ENCODE peak calls at places on chromosomes 12 and 14, in eight cellular contexts. F is right cardiac atrium; E is stimulated activated CD8-positive, alpha-beta memory T cell treated with anti-CD3 and anti-CD28 coated beads, Interleukin-12 subunit alpha, Interleukin-12 subunit beta, amount 100 ng/mL, for 1 hour; J is psoas muscle; U is posterior cingulate gyrus; Y is NCI-H1105; O is WTC11; B is activated naive CD4-positive, alpha-beta T cell. I is an unnamed sample.

GRCh38 chr12:104895405-104895804 is 62.7 kb downstream of the SLC41A2 start:
- DNase-seq in F (no peak), U (no peak), B (no peak), Y (no peak), E (no peak), O (no peak), J (no peak), I (no peak)

GRCh38 chr12:57319678-57320469 is 68.9 kb upstream of the STAC3 start:
- DNase-seq in B (no peak), O (no peak), E (no peak), J (no peak), Y (no peak), F (peak), U (no peak), I (no peak)

GRCh38 chr12:122072031-122072970 is 6.3 kb upstream of the MLXIP start:
- DNase-seq in F (peak), B (no peak), J (peak), O (no peak), E (no peak), Y (no peak), U (no peak), I (peak)

GRCh38 chr12:21330682-21331253 is 3.9 kb downstream of the SLCO1A2 start:
- DNase-seq in O (no peak), U (no peak), J (no peak), F (no peak), B (no peak), Y (no peak), E (no peak), I (no peak)

GRCh38 chr14:56145181-56145580 is 27.0 kb downstream of the PELI2 start:
- DNase-seq in E (no peak), U (no peak), J (no peak), B (no peak), O (no peak), Y (no peak), F (peak), I (no peak)

GRCh38 chr12:103773109-103773905 is 67.7 kb downstream of the NT5DC3 start:
- DNase-seq in E (no peak), Y (no peak), F (no peak), B (no peak), J (no peak), U (no peak), O (no peak), I (no peak)

GRCh38 chr12:59708484-59708883 is 112.7 kb downstream of the SLC16A7 start:
- DNase-seq in F (no peak), O (no peak), U (no peak), E (no peak), J (no peak), Y (no peak), B (no peak), I (no peak)

GRCh38 chr12:7460375-7461259 is 16.7 kb upstream of the CD163L1 start:
- DNase-seq in J (no peak), F (peak), B (peak), U (peak), Y (peak), O (peak), E (peak), I (peak)

GRCh38 chr14:60094306-60094897 is 2.7 kb downstream of the PCNX4 start:
- DNase-seq in F (no peak), J (no peak), E (no peak), O (no peak), U (no peak), B (no peak), Y (no peak), I (no peak)

GRCh38 chr14:31530136-31530535 is 31.1 kb upstream of the NUBPL start:
- DNase-seq in F (no peak), U (no peak), E (no peak), B (no peak), Y (no peak), J (no peak), O (no peak), I (no peak)

GRCh38 chr12:41212625-41213024 is 24.5 kb downstream of the PDZRN4 start:
- DNase-seq in E (no peak), J (no peak), F (no peak), B (no peak), U (no peak), O (no peak), Y (no peak), I (no peak)

GRCh38 chr12:90953956-90954421 is 987 bp downstream of the CCER1 start:
- DNase-seq in O (peak), F (peak), Y (no peak), J (peak), B (no peak), U (peak), E (no peak), I (no peak)

GRCh38 chr12:18320036-18320617 is 58.8 kb downstream of the PIK3C2G start:
- DNase-seq in U (no peak), O (peak), B (no peak), J (no peak), F (no peak), Y (no peak), E (no peak), I (peak)

GRCh38 chr12:70983692-70984091 is 63.2 kb upstream of the PTPRR start:
- DNase-seq in Y (no peak), E (no peak), B (no peak), O (peak), J (no peak), F (no peak), U (no peak), I (no peak)

GRCh38 chr12:49225551-49226166 is 36.8 kb upstream of the TUBA1A start:
- DNase-seq in B (no peak), F (no peak), E (no peak), J (no peak), O (no peak), U (no peak), Y (no peak), I (no peak)

GRCh38 chr12:131755305-131756113 is 44.6 kb downstream of the SFSWAP start:
- DNase-seq in U (peak), J (no peak), F (no peak), E (no peak), B (no peak), O (peak), Y (peak), I (peak)

GRCh38 chr14:59882957-59883356 is 12.4 kb upstream of the RTN1 start:
- DNase-seq in E (no peak), U (no peak), F (no peak), O (no peak), Y (no peak), B (no peak), J (no peak), I (no peak)

GRCh38 chr12:67354322-67354721 is 85.2 kb downstream of the CAND1 start:
- DNase-seq in F (peak), E (no peak), O (no peak), Y (no peak), U (no peak), J (no peak), B (no peak), I (no peak)

GRCh38 chr14:64830961-64831360 is 48.7 kb downstream of the SPTB start:
- DNase-seq in E (no peak), Y (no peak), U (no peak), B (no peak), O (no peak), F (no peak), J (no peak), I (no peak)

GRCh38 chr12:98828802-98829600 is 183.9 kb downstream of the APAF1 start:
- DNase-seq in U (no peak), O (no peak), J (no peak), F (no peak), Y (no peak), E (no peak), B (no peak), I (no peak)

GRCh38 chr14:30299915-30300314 is 259.0 kb upstream of the G2E3 start:
- DNase-seq in Y (no peak), U (no peak), B (no peak), E (no peak), O (no peak), J (no peak), F (no peak), I (no peak)

GRCh38 chr12:60501124-60501729 is 905.4 kb downstream of the SLC16A7 start:
- DNase-seq in Y (no peak), E (no peak), U (no peak), B (no peak), J (no peak), O (no peak), F (no peak), I (no peak)

GRCh38 chr12:46299846-46300245 is 31.0 kb upstream of the SLC38A1 start:
- DNase-seq in O (no peak), Y (no peak), J (no peak), U (no peak), E (no peak), B (no peak), F (no peak), I (no peak)

GRCh38 chr14:69715725-69716482 is 51.0 kb upstream of the SRSF5 start:
- DNase-seq in J (peak), E (no peak), U (no peak), Y (peak), O (no peak), F (peak), B (no peak), I (no peak)

GRCh38 chr12:132152921-132153321 is 8.7 kb downstream of the NOC4L start:
- DNase-seq in J (peak), U (peak), Y (no peak), B (no peak), O (no peak), E (no peak), F (no peak), I (no peak)

GRCh38 chr12:93671044-93671443 is 6.1 kb upstream of the CRADD start:
- DNase-seq in O (no peak), Y (no peak), B (no peak), F (no peak), U (no peak), E (no peak), J (no peak), I (no peak)

GRCh38 chr12:107847830-107848229 is 73.3 kb downstream of the ASCL4 start:
- DNase-seq in O (no peak), F (peak), J (no peak), U (no peak), Y (peak), E (no peak), B (no peak), I (no peak)

GRCh38 chr14:54683882-54684794 is 117.2 kb downstream of the SAMD4A start:
- DNase-seq in U (no peak), B (no peak), J (peak), O (peak), Y (no peak), F (peak), E (no peak), I (no peak)

GRCh38 chr12:121443193-121443829 is 43.4 kb downstream of the RNF34 start:
- DNase-seq in O (peak), U (peak), B (peak), Y (peak), J (peak), E (peak), F (peak), I (peak)

GRCh38 chr12:68768431-68768934 is 22.5 kb downstream of the SLC35E3 start:
- DNase-seq in F (no peak), E (no peak), J (no peak), B (no peak), U (no peak), Y (no peak), O (no peak), I (no peak)

GRCh38 chr14:90642239-90642717 is 174.0 kb downstream of the TTC7B start:
- DNase-seq in J (no peak), U (no peak), O (peak), E (no peak), Y (no peak), F (no peak), B (no peak), I (no peak)

GRCh38 chr14:103696027-103696402 is 19.2 kb downstream of the XRCC3 start:
- DNase-seq in E (no peak), O (no peak), J (no peak), Y (no peak), U (peak), B (no peak), F (peak), I (no peak)

GRCh38 chr12:17456486-17456885 is 633.5 kb downstream of the RERGL start:
- DNase-seq in B (no peak), Y (no peak), E (no peak), J (no peak), F (no peak), O (no peak), U (no peak), I (no peak)

GRCh38 chr12:121214171-121214777 is 4.3 kb downstream of the P2RX4 start:
- DNase-seq in O (no peak), F (no peak), B (no peak), E (no peak), J (no peak), U (no peak), Y (no peak), I (no peak)